ENCODE peak calls at places on chromosomes 3 and 15, in seven cellular contexts. S is HCT116, O is SK-N-SH, B is HepG2, R is H1, J is K562, K is GM12878. M is an unnamed sample.

GRCh38 chr3:107402214-107402613 is 25.0 kb downstream of the CCDC54 start:
- DNase-seq in S (no peak), O (no peak), B (no peak), R (no peak), J (no peak), K (no peak), M (no peak)

GRCh38 chr3:33000698-33001385 is 49.4 kb downstream of the CCR4 start:
- DNase-seq in S (no peak), O (no peak), B (no peak), R (no peak), J (no peak), K (no peak), M (no peak)

GRCh38 chr3:13009132-13009945 is 63.9 kb downstream of the IQSEC1 start:
- DNase-seq in S (no peak), O (no peak), B (no peak), R (no peak), J (peak; percentile 43), K (no peak), M (no peak)

GRCh38 chr3:123157209-123157597 is 44.5 kb upstream of the SEC22A start:
- DNase-seq in S (no peak), O (no peak), B (no peak), R (no peak), J (no peak), K (no peak), M (no peak)

GRCh38 chr15:73767794-73768501 is 14.8 kb upstream of the INSYN1 start:
- DNase-seq in S (no peak), O (no peak), B (no peak), R (no peak), J (no peak), K (no peak), M (peak; percentile 64)

GRCh38 chr15:79431636-79432344 is at the start of gene MINAR1:
- DNase-seq in S (no peak), O (peak; percentile 84), B (peak; percentile 6), R (no peak), J (no peak), K (no peak), M (no peak)

GRCh38 chr15:98689431-98689861 is 41.1 kb downstream of the IGF1R start:
- DNase-seq in S (no peak), O (peak; percentile 73), B (no peak), R (no peak), J (no peak), K (no peak), M (no peak)

GRCh38 chr15:63942486-63943365 is 103.6 kb downstream of the DAPK2 start:
- DNase-seq in S (no peak), O (no peak), B (no peak), R (no peak), J (no peak), K (peak; percentile 16), M (no peak)

GRCh38 chr3:66376568-66376967 is 124.3 kb downstream of the LRIG1 start:
- DNase-seq in S (peak; percentile 16), O (no peak), B (peak; percentile 90), R (no peak), J (no peak), K (no peak), M (no peak)

GRCh38 chr15:71276355-71276665 is 161.0 kb downstream of the THSD4 start:
- DNase-seq in S (peak; percentile 75), O (no peak), B (no peak), R (no peak), J (no peak), K (no peak), M (no peak)

GRCh38 chr3:115165266-115165665 is 18.2 kb upstream of the ZBTB20 start:
- DNase-seq in S (no peak), O (no peak), B (no peak), R (no peak), J (no peak), K (no peak), M (no peak)

GRCh38 chr3:20680990-20681628 is 495.1 kb upstream of the SGO1 start:
- DNase-seq in S (no peak), O (no peak), B (no peak), R (no peak), J (no peak), K (no peak), M (no peak)
- TF ChIP-seq YY1 in S (no peak), O (no peak), B (no peak), R (no peak), J (no peak), K (no peak), M (no peak)

GRCh38 chr3:46460051-46460450 is 4.7 kb downstream of the LTF start:
- DNase-seq in S (no peak), O (no peak), B (no peak), R (no peak), J (no peak), K (no peak), M (no peak)
- H3K4me1 ChIP-seq in S (no peaks in the 10 kb centered on the region), O (no peaks in the 10 kb centered on the region), B (no peaks in the 10 kb centered on the region), R (peaks cover 4% of the 10 kb centered on the region), J (no peaks in the 10 kb centered on the region), K (no peaks in the 10 kb centered on the region), M (peaks cover 2% of the 10 kb centered on the region)

GRCh38 chr3:108462899-108463298 is 47.5 kb downstream of the MYH15 start:
- DNase-seq in S (no peak), O (no peak), B (no peak), R (no peak), J (no peak), K (no peak), M (no peak)
- TF ChIP-seq YY1 in S (no peak), O (no peak), B (no peak), R (no peak), J (no peak), K (no peak), M (no peak)

GRCh38 chr15:77985031-77985930 is 92.2 kb downstream of the TBC1D2B start:
- DNase-seq in S (no peak), O (no peak), B (no peak), R (no peak), J (no peak), K (no peak), M (no peak)
- H3K4me1 ChIP-seq in S (no peaks in the 10 kb centered on the region), O (peaks cover 54% of the 10 kb centered on the region), B (peaks cover 22% of the 10 kb centered on the region), R (peaks cover 17% of the 10 kb centered on the region), J (no peaks in the 10 kb centered on the region), K (peaks cover 3% of the 10 kb centered on the region), M (peaks cover 18% of the 10 kb centered on the region)

DNA sequence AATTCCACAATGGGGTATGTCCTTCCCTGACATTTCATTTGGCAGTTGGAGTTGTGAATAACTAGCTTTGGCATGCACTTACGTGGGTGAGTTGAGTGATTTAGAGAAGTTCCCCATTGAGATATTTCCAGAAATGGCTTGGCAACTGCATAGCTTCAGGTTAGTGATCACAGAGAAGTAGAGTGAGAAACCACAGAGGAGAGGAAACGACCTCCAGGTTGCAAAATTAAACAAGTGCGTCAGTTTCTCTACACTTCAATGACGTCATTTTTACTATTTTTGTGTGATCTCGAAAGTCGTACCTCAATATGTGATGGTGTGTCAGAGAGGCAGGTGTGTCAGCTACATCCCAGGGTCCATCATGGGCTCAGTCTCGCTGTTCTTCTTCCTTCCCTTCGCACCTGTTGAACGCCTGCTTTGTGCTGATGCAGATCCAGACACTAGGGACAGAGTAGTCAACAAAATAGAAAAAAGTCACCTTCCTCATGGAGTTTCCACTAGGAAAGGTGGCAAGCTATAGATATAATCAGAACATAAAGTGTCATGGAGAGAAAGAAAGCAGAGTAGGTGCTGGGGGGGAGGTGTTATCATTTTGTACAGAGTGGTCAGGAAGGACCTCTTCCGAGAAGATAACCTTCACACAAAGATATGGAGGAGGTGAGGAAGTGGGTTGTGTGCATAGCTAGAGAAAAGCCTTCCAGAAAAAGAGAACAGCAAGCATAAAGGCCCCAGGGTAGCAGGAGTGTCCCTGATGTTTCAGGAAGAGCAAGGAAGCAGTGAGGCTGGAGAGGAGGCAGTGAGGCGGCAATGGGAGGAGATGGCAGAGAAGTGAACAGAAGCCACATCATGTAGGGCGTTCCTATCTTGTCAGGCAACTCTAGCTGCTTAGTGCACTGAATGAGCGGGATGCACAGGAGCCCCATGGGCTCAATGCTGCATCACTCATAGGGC is 75.6 kb downstream of the MCTP2 start:
- DNase-seq in S (no peak), O (no peak), B (no peak), R (no peak), J (no peak), K (peak; percentile 78), M (no peak)
- TF ChIP-seq YY1 in S (no peak), O (no peak), B (no peak), R (no peak), J (no peak), K (no peak), M (no peak)